ENCODE peak calls at places on chromosomes 12 and 14, in nine cellular contexts. J is nucleus accumbens, B is Caki2, M is ELR, T is SHP77, G is dorsolateral prefrontal cortex, P is GM03348, W is mucosa of gallbladder, U is HEK293T. F is an unnamed sample.

GRCh38 chr14:55133416-55133815 is 4.4 kb downstream of the LGALS3 start:
- DNase-seq in J (no peak), T (no peak), U (no peak), M (peak), G (no peak), W (no peak), P (peak), B (no peak), F (no peak)

GRCh38 chr12:19129486-19130223 is at the start of gene PLEKHA5:
- DNase-seq in J (peak), U (peak), P (peak), T (peak), G (peak), W (peak), B (peak), M (peak), F (peak)

GRCh38 chr14:93960108-93960475 is 16.3 kb downstream of the ASB2 start:
- DNase-seq in U (no peak), P (no peak), T (no peak), W (no peak), B (peak), J (no peak), M (no peak), G (no peak), F (no peak)

GRCh38 chr12:4809449-4810218 is 89.4 kb downstream of the GALNT8 start:
- DNase-seq in B (no peak), J (no peak), M (no peak), T (no peak), U (peak), G (no peak), P (peak), W (no peak), F (no peak)

GRCh38 chr12:77615331-77615730 is 215.4 kb upstream of the NAV3 start:
- DNase-seq in B (no peak), U (no peak), M (peak), J (no peak), T (peak), P (no peak), G (no peak), W (no peak), F (no peak)

GRCh38 chr12:29782821-29783772 is 645 bp downstream of the TMTC1 start:
- DNase-seq in U (peak), P (peak), B (peak), J (no peak), M (no peak), T (peak), W (peak), G (peak), F (no peak)

GRCh38 chr12:114614040-114614439 is 69.9 kb downstream of the TBX3 start:
- DNase-seq in B (no peak), T (no peak), J (no peak), G (no peak), M (no peak), U (no peak), P (no peak), W (no peak), F (no peak)

GRCh38 chr14:67735361-67735921 is 33.8 kb downstream of the RDH12 start:
- DNase-seq in M (no peak), T (no peak), P (no peak), W (no peak), G (no peak), J (no peak), B (no peak), U (no peak), F (no peak)

GRCh38 chr12:6336859-6337744 is 4.8 kb downstream of the TNFRSF1A start:
- DNase-seq in B (no peak), J (no peak), P (peak), M (peak), G (no peak), T (no peak), W (no peak), U (no peak), F (no peak)

GRCh38 chr12:113244015-113244983 is 23.0 kb downstream of the TPCN1 start:
- DNase-seq in U (no peak), J (peak), P (no peak), G (peak), B (no peak), M (no peak), T (peak), W (peak), F (peak)

GRCh38 chr12:58639323-58639934 is 280.9 kb downstream of the LRIG3 start:
- DNase-seq in J (no peak), U (no peak), W (no peak), B (peak), M (no peak), P (peak), T (peak), G (no peak), F (no peak)

GRCh38 chr14:57533214-57533613 is 39.6 kb upstream of the CCDC198 start:
- DNase-seq in T (peak), U (no peak), P (peak), W (peak), J (no peak), G (no peak), M (peak), B (peak), F (no peak)

GRCh38 chr12:51077930-51078329 is 5.5 kb downstream of the CSRNP2 start:
- DNase-seq in U (no peak), P (peak), M (no peak), B (no peak), W (no peak), G (peak), T (no peak), J (no peak), F (no peak)

GRCh38 chr12:89343127-89343526 is 9.2 kb downstream of the DUSP6 start:
- DNase-seq in M (no peak), W (no peak), J (no peak), B (no peak), P (peak), T (no peak), U (no peak), G (no peak), F (no peak)